ENCODE peak calls at places on chromosomes 11 and 22, in four cellular contexts. C, X, B and E are unnamed samples.

GRCh38 chr22:32558681-32559355 is 84.2 kb downstream of the FBXO7 start:
- DNase-seq in C (no peak), B (no peak), X (no peak), E (no peak)

GRCh38 chr11:33379931-33380330 is 122.8 kb downstream of the HIPK3 start:
- DNase-seq in C (no peak), X (no peak), B (no peak), E (no peak)

GRCh38 chr22:25853501-25853900 is 111.5 kb downstream of the MYO18B start:
- DNase-seq in B (no peak), X (no peak), C (no peak), E (peak; percentile 57)

GRCh38 chr11:64000026-64000739 is 13.9 kb downstream of the OTUB1 start:
- DNase-seq in B (no peak), C (no peak), X (no peak), E (no peak)

GRCh38 chr11:70186936-70187335 is 16.2 kb upstream of the FADD start:
- DNase-seq in C (no peak), B (no peak), X (no peak), E (no peak)

GRCh38 chr11:15119352-15119751 is 4.6 kb downstream of the INSC start:
- DNase-seq in X (no peak), C (no peak), B (no peak), E (no peak)

GRCh38 chr11:34570584-34570983 is 50.3 kb upstream of the EHF start:
- DNase-seq in X (no peak), B (no peak), C (no peak), E (no peak)

GRCh38 chr11:110679323-110679980 is 32.8 kb downstream of the ARHGAP20 start:
- DNase-seq in C (no peak), B (no peak), X (no peak), E (no peak)

GRCh38 chr11:477042-477715 is 27.1 kb downstream of the PTDSS2 start:
- DNase-seq in X (no peak), B (no peak), C (no peak), E (no peak)

GRCh38 chr22:23458663-23459541 is 121.2 kb downstream of the IGLL1 start:
- DNase-seq in B (no peak), X (no peak), C (no peak), E (no peak)

GRCh38 chr11:68751331-68751856 is at the start of gene TESMIN:
- DNase-seq in B (peak; percentile 34), X (peak; percentile 53), C (peak; percentile 85), E (peak; percentile 99)

GRCh38 chr11:20367313-20367948 is 3.9 kb downstream of the HTATIP2 start:
- DNase-seq in B (no peak), X (peak; percentile 24), C (no peak), E (peak; percentile 69)

GRCh38 chr11:64588701-64589100 is 2.3 kb upstream of the SLC22A12 start:
- DNase-seq in C (no peak), B (no peak), X (no peak), E (no peak)

GRCh38 chr11:69538840-69539239 is 57.4 kb downstream of the LINC01488 start:
- DNase-seq in B (no peak), C (no peak), X (no peak), E (no peak)

GRCh38 chr11:62880803-62881578 is at the start of gene SLC3A2:
- DNase-seq in B (peak; percentile 47), X (peak; percentile 74), C (peak; percentile 56), E (peak; percentile 84)

GRCh38 chr11:11416502-11416901 is 63.5 kb upstream of the CSNK2A3 start:
- DNase-seq in X (no peak), C (no peak), B (no peak), E (no peak)

GRCh38 chr11:129846508-129847335 is 31.1 kb downstream of the TMEM45B start:
- DNase-seq in X (peak; percentile 83), C (no peak), B (peak; percentile 17), E (no peak)

GRCh38 chr22:35484651-35485372 is 55.8 kb upstream of the RASD2 start:
- DNase-seq in X (no peak), C (no peak), B (no peak), E (no peak)

GRCh38 chr22:35230839-35231584 is 26.3 kb upstream of the HMGXB4 start:
- DNase-seq in X (peak; percentile 51), B (no peak), C (no peak), E (peak; percentile 37)

GRCh38 chr22:20211997-20212753 is 55.9 kb downstream of the RTN4R start:
- DNase-seq in X (no peak), B (no peak), C (no peak), E (peak; percentile 100)

GRCh38 chr11:69567951-69568808 is 72.8 kb upstream of the CCND1 start:
- DNase-seq in B (no peak), X (peak; percentile 98), C (no peak), E (no peak)

GRCh38 chr11:27319065-27319464 is 44.0 kb downstream of the CCDC34 start:
- DNase-seq in X (peak; percentile 48), B (peak; percentile 42), C (no peak), E (no peak)

GRCh38 chr11:17547932-17548331 is 873 bp downstream of the OTOG start:
- DNase-seq in C (no peak), B (no peak), X (no peak), E (no peak)

GRCh38 chr11:77136074-77136473 is 8.0 kb downstream of the MYO7A start:
- DNase-seq in C (no peak), X (no peak), B (no peak), E (no peak)

GRCh38 chr22:41932353-41932752 is 5.7 kb upstream of the TNFRSF13C start:
- DNase-seq in C (no peak), B (no peak), X (no peak), E (no peak)

GRCh38 chr11:62614275-62614674 is 1.2 kb downstream of the ROM1 start:
- DNase-seq in C (no peak), B (no peak), X (peak; percentile 35), E (peak; percentile 76)

GRCh38 chr11:19691815-19692214 is 20.8 kb upstream of the NAV2 start:
- DNase-seq in B (no peak), C (no peak), X (no peak), E (no peak)

GRCh38 chr11:65493367-65494176 is 5.3 kb upstream of the MALAT1 start:
- DNase-seq in B (no peak), C (no peak), X (peak; percentile 80), E (peak; percentile 55)

GRCh38 chr22:37923927-37924326 is 17.8 kb downstream of the MICALL1 start:
- DNase-seq in C (no peak), X (no peak), B (no peak), E (no peak)

GRCh38 chr11:112620621-112621394 is 340.4 kb upstream of the NCAM1 start:
- DNase-seq in X (no peak), C (no peak), B (peak; percentile 37), E (no peak)

DNA sequence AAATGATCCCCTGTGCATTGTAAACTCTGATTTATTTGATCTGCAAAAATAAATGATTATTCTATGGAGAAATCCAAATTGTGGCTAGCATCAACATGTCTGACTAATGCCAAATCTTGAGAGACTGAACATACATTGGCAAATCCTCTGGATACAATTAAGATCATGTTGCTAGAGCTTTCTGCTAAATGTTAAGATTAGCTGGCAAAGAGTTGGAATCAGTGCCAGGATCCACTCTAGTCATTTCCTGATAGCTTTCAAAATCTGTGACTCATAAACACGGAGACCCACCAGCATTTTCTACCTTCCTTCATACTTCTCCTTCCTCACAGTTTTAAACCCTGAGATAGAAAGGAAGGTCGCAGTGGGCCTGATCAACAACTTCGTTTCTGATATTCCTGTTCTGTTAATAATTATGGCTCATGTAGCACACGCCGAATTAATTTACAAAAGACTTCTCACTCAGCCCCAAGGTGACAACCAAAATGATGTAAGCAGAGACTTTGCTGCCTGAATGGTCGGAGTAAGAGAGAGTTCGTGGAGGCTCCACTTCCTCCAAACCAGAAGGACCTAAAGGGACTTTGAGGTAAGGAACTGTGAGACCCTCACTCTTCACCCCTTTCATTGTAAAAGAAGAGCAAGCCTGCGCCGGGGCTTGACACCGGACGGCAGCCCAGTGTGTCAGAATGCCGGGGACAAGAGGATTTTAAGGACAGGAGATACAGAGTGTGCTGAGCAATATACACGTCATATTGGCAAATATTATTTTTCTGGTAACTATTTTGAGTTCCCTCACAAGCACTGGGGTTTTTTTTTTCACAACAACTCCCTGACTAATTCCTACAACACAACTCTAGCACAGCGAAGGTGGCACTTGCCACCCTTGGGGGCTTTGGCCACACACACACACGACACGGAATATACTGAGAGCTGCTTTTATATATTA is 42.0 kb downstream of the SERPINH1 start:
- DNase-seq in C (no peak), B (no peak), X (no peak), E (no peak)
- TF ChIP-seq HDAC6 in C (no peak), B (no peak), X (no peak), E (no peak)

GRCh38 chr11:118911880-118912741 is 13.6 kb downstream of the BCL9L start:
- DNase-seq in X (peak; percentile 83), C (no peak), B (no peak), E (peak; percentile 94)
- TF ChIP-seq HDAC6 in X (no peak), C (no peak), B (no peak), E (no peak)

GRCh38 chr11:6237903-6238302 is 986 bp upstream of the CNGA4 start:
- DNase-seq in X (no peak), C (no peak), B (no peak), E (no peak)
- TF ChIP-seq HDAC6 in X (no peak), C (no peak), B (no peak), E (no peak)

GRCh38 chr11:44842219-44842618 is 108.5 kb downstream of the TP53I11 start:
- DNase-seq in B (no peak), C (no peak), X (no peak), E (no peak)
- TF ChIP-seq HDAC6 in B (no peak), C (no peak), X (no peak), E (no peak)

GRCh38 chr22:46812034-46812605 is 49.7 kb downstream of the TBC1D22A start:
- DNase-seq in X (no peak), C (no peak), B (no peak), E (no peak)

GRCh38 chr22:46815559-46815895 is 53.1 kb downstream of the TBC1D22A start:
- DNase-seq in B (no peak), C (no peak), X (no peak), E (no peak)

GRCh38 chr22:46815132-46815531 is 52.7 kb downstream of the TBC1D22A start:
- DNase-seq in C (no peak), B (no peak), X (peak; percentile 69), E (no peak)

GRCh38 chr22:46812786-46813185 is 50.3 kb downstream of the TBC1D22A start:
- DNase-seq in X (no peak), C (no peak), B (no peak), E (no peak)

GRCh38 chr22:46813816-46814597 is 51.6 kb downstream of the TBC1D22A start:
- DNase-seq in C (no peak), X (no peak), B (no peak), E (no peak)
- TF ChIP-seq HDAC6 in C (no peak), X (no peak), B (no peak), E (no peak)

DNA sequence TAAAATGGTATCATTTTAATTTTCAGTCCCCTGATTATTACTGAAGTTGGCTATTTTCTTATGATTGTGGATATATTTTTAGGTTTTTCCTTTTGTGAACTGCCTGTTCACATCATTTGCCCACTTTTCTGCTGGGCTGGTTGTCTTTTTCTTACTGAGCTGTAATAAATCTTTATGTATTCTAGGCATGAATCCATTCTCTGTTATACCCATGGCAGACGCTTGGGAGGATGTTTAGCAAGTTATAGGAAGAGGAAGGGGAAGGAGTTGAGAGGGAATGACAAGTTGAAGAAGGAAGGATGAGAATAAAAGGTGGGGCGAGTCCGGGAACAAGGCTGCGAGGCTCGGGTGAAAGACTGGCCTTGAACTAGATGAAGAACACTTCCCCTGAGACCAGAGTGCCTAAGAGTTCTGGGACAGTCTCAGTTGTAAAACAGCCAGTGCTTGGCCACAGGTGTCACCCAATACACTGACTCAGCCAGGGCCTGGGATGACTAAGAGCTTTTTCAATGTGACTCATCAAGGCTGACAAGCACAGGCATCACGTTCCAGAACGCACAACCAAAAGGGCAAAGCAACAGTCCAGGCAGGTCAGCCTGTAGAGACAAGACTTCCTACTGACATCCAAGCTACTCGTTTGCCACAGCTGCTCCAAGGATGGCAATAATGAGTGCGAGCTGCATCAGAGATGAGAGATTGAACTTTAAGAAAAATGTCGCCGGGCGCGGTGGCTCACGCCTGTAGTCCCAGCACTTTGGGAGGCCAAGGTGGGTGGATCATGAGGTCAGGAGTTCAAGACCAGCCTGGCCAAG is 35.2 kb downstream of the LRFN4 start:
- DNase-seq in X (peak; percentile 88), C (no peak), B (peak; percentile 88), E (peak; percentile 95)
- TF ChIP-seq HDAC6 in X (no peak), C (no peak), B (no peak), E (no peak)